ENCODE peak calls at places on chromosomes 11 and 22, in seven cellular contexts. U is KG1, F is NCI-H446, V is foreskin fibroblast, K is RCC 7860, J is EL, P is epithelial cell of esophagus. X is an unnamed sample.

GRCh38 chr11:93089474-93090102 is 108.2 kb downstream of the SLC36A4 start:
- DNase-seq in U (no peak), F (peak; percentile 89), V (peak; percentile 28), K (peak; percentile 13), J (peak; percentile 62), P (peak; percentile 67), X (no peak)

GRCh38 chr11:13334068-13334785 is 56.6 kb downstream of the BMAL1 start:
- DNase-seq in U (no peak), F (no peak), V (peak; percentile 24), K (no peak), J (no peak), P (peak; percentile 42), X (no peak)

GRCh38 chr11:15667127-15667725 is 552.5 kb downstream of the INSC start:
- DNase-seq in U (no peak), F (no peak), V (no peak), K (no peak), J (peak; percentile 52), P (no peak), X (no peak)

GRCh38 chr11:65651589-65652510 is 10.9 kb downstream of the RELA start:
- DNase-seq in U (no peak), F (no peak), V (peak; percentile 68), K (no peak), J (peak; percentile 43), P (peak; percentile 92), X (no peak)

GRCh38 chr11:9974375-9974774 is 310.5 kb downstream of the SWAP70 start:
- DNase-seq in U (no peak), F (no peak), V (no peak), K (no peak), J (no peak), P (no peak), X (no peak)

GRCh38 chr11:60422609-60423008 is 6.8 kb upstream of the MS4A5 start:
- DNase-seq in U (no peak), F (no peak), V (no peak), K (no peak), J (no peak), P (no peak), X (no peak)

GRCh38 chr11:2289350-2289749 is 12.4 kb downstream of the C11orf21 start:
- DNase-seq in U (no peak), F (no peak), V (no peak), K (no peak), J (no peak), P (no peak), X (no peak)

GRCh38 chr11:68331338-68331947 is 19.1 kb downstream of the LRP5 start:
- DNase-seq in U (peak; percentile 30), F (no peak), V (no peak), K (no peak), J (no peak), P (no peak), X (peak; percentile 59)

GRCh38 chr22:38944653-38945052 is 12.8 kb upstream of the APOBEC3A start:
- DNase-seq in U (no peak), F (no peak), V (no peak), K (no peak), J (no peak), P (no peak), X (no peak)

GRCh38 chr22:35043251-35043931 is 22.6 kb upstream of the ISX start:
- DNase-seq in U (no peak), F (no peak), V (no peak), K (no peak), J (peak; percentile 11), P (no peak), X (peak; percentile 23)

GRCh38 chr11:18294862-18295261 is 27.1 kb downstream of the HPS5 start:
- DNase-seq in U (no peak), F (no peak), V (no peak), K (no peak), J (no peak), P (no peak), X (no peak)

GRCh38 chr22:19291218-19291579 is 320 bp downstream of the CLTCL1 start:
- DNase-seq in U (no peak), F (peak; percentile 28), V (peak; percentile 59), K (no peak), J (peak; percentile 46), P (peak; percentile 34), X (peak; percentile 20)

GRCh38 chr22:23067691-23068090 is 2.6 kb upstream of the GNAZ start:
- DNase-seq in U (no peak), F (no peak), V (peak; percentile 12), K (no peak), J (no peak), P (no peak), X (no peak)

GRCh38 chr11:14380947-14381555 is 22.1 kb upstream of the RRAS2 start:
- DNase-seq in U (no peak), F (peak; percentile 66), V (peak; percentile 89), K (peak; percentile 17), J (peak; percentile 71), P (peak; percentile 62), X (peak; percentile 61)

GRCh38 chr11:1946812-1947480 is at the start of gene MRPL23:
- DNase-seq in U (no peak), F (no peak), V (no peak), K (no peak), J (no peak), P (no peak), X (peak; percentile 29)

X was measured in activated CD8-positive, alpha-beta T cell treated with anti-CD3 and anti-CD28 coated beads for 36 hours.